ENCODE peak calls at places on chromosomes 5 and 9, in four cellular contexts. J is SJSA1, L is upper lobe of right lung, W is K562. X is an unnamed sample.

GRCh38 chr5:50965621-50966362 is 299.4 kb downstream of the PARP8 start:
- DNase-seq in W (no peak), L (no peak), J (no peak), X (no peak)

GRCh38 chr9:75198436-75198835 is 110.1 kb downstream of the OSTF1 start:
- DNase-seq in J (no peak), W (peak; percentile 15), L (no peak), X (no peak)

GRCh38 chr9:129932303-129933151 is 97.3 kb downstream of the USP20 start:
- DNase-seq in J (peak; percentile 73), W (no peak), L (no peak), X (peak; percentile 87)

GRCh38 chr9:93576296-93577044 is at the start of gene PHF2:
- DNase-seq in J (no peak), L (peak; percentile 77), W (peak; percentile 89), X (no peak)

GRCh38 chr5:141623197-141623596 is 4.4 kb upstream of the DIAPH1 start:
- DNase-seq in W (no peak), L (no peak), J (peak; percentile 24), X (peak; percentile 59)

GRCh38 chr5:137040641-137041340 is 458.3 kb downstream of the SPOCK1 start:
- DNase-seq in J (no peak), L (no peak), W (no peak), X (no peak)

GRCh38 chr9:89797255-89797654 is 192.4 kb downstream of the GADD45G start:
- DNase-seq in W (no peak), J (no peak), L (no peak), X (no peak)

GRCh38 chr5:75052461-75053285 is at the start of gene GCNT4:
- DNase-seq in J (peak; percentile 75), W (no peak), L (peak; percentile 84), X (peak; percentile 37)

GRCh38 chr5:65244031-65244430 is 237.7 kb downstream of the ADAMTS6 start:
- DNase-seq in J (no peak), W (no peak), L (no peak), X (no peak)

GRCh38 chr5:108818613-108819272 is 71.0 kb downstream of the FER start:
- DNase-seq in L (no peak), W (no peak), J (no peak), X (no peak)

GRCh38 chr9:134357631-134358025 is 31.4 kb downstream of the RXRA start:
- DNase-seq in J (no peak), W (no peak), L (no peak), X (no peak)

GRCh38 chr9:27336829-27337228 is 39.9 kb upstream of the EQTN start:
- DNase-seq in J (no peak), W (no peak), L (no peak), X (no peak)

GRCh38 chr5:172054611-172055153 is 48.2 kb upstream of the FBXW11 start:
- DNase-seq in J (no peak), L (no peak), W (no peak), X (no peak)

GRCh38 chr9:38154501-38155421 is 85.7 kb upstream of the SHB start:
- DNase-seq in J (no peak), W (no peak), L (no peak), X (no peak)

GRCh38 chr9:89678394-89679005 is 73.7 kb downstream of the GADD45G start:
- DNase-seq in L (no peak), W (no peak), J (no peak), X (peak; percentile 87)

GRCh38 chr9:127014210-127014609 is 99.6 kb downstream of the RALGPS1 start:
- DNase-seq in L (no peak), J (no peak), W (no peak), X (no peak)

GRCh38 chr5:132771559-132771998 is 5.5 kb downstream of the SEPTIN8 start:
- DNase-seq in J (peak; percentile 35), L (no peak), W (no peak), X (peak; percentile 47)

GRCh38 chr9:38119570-38119969 is 50.5 kb upstream of the SHB start:
- DNase-seq in L (no peak), J (no peak), W (no peak), X (no peak)

GRCh38 chr9:37678789-37679273 is 28.1 kb downstream of the FRMPD1 start:
- DNase-seq in W (peak; percentile 56), J (no peak), L (no peak), X (peak; percentile 41)

GRCh38 chr5:81235287-81236072 is 2.4 kb downstream of the CKMT2 start:
- DNase-seq in W (no peak), L (no peak), J (no peak), X (no peak)

GRCh38 chr9:112541690-112542089 is 55.1 kb downstream of the KIAA1958 start:
- DNase-seq in W (no peak), J (no peak), L (no peak), X (no peak)

GRCh38 chr9:77597057-77597456 is 51.1 kb downstream of the GNA14 start:
- DNase-seq in J (no peak), W (no peak), L (no peak), X (no peak)

GRCh38 chr5:173573126-173573960 is 43.1 kb downstream of the BOD1 start:
- DNase-seq in L (peak; percentile 87), J (peak; percentile 79), W (peak; percentile 80), X (peak; percentile 78)

GRCh38 chr5:103444333-103445038 is 118.1 kb downstream of the NUDT12 start:
- DNase-seq in J (no peak), L (no peak), W (no peak), X (no peak)

GRCh38 chr5:23208959-23209431 is 298.4 kb upstream of the PRDM9 start:
- DNase-seq in W (peak; percentile 26), J (no peak), L (no peak), X (peak; percentile 70)

GRCh38 chr9:5800969-5801738 is 31.8 kb downstream of the ERMP1 start:
- DNase-seq in J (no peak), W (no peak), L (no peak), X (peak; percentile 3)

GRCh38 chr9:37892063-37892462 is 11.9 kb downstream of the SLC25A51 start:
- DNase-seq in L (no peak), J (no peak), W (no peak), X (no peak)

GRCh38 chr9:136773386-136774044 is 9.2 kb upstream of the LCN15 start:
- DNase-seq in W (peak; percentile 70), L (peak; percentile 69), J (no peak), X (peak; percentile 69)

GRCh38 chr9:136977223-136978072 is at the start of gene PTGDS:
- DNase-seq in L (no peak), J (no peak), W (no peak), X (no peak)

GRCh38 chr5:72280655-72281069 is 39.4 kb downstream of the MRPS27 start:
- DNase-seq in J (peak; percentile 37), W (peak; percentile 38), L (no peak), X (peak; percentile 38)

GRCh38 chr9:77546391-77546790 is 101.7 kb downstream of the GNA14 start:
- DNase-seq in L (no peak), J (no peak), W (no peak), X (no peak)

GRCh38 chr5:124755565-124755964 is 9.1 kb upstream of the ZNF608 start:
- DNase-seq in W (peak; percentile 68), L (no peak), J (peak; percentile 78), X (peak; percentile 73)

GRCh38 chr5:40410939-40411635 is 268.6 kb upstream of the PTGER4 start:
- DNase-seq in W (no peak), J (peak; percentile 43), L (no peak), X (peak; percentile 89)
- H3K4me1 ChIP-seq in W (no peaks in the 10 kb centered on the region), J (peaks cover 15% of the 10 kb centered on the region), L (peaks cover 25% of the 10 kb centered on the region), X (peaks cover 28% of the 10 kb centered on the region)

GRCh38 chr9:133210609-133211008 is 1.6 kb upstream of the OBP2B start:
- DNase-seq in J (no peak), W (no peak), L (peak; percentile 33), X (no peak)
- H3K27me3 ChIP-seq in J (peaks cover 13% of the 10 kb centered on the region), W (peaks cover 20% of the 10 kb centered on the region), L (peaks cover 7% of the 10 kb centered on the region), X (peaks cover 13% of the 10 kb centered on the region)

DNA sequence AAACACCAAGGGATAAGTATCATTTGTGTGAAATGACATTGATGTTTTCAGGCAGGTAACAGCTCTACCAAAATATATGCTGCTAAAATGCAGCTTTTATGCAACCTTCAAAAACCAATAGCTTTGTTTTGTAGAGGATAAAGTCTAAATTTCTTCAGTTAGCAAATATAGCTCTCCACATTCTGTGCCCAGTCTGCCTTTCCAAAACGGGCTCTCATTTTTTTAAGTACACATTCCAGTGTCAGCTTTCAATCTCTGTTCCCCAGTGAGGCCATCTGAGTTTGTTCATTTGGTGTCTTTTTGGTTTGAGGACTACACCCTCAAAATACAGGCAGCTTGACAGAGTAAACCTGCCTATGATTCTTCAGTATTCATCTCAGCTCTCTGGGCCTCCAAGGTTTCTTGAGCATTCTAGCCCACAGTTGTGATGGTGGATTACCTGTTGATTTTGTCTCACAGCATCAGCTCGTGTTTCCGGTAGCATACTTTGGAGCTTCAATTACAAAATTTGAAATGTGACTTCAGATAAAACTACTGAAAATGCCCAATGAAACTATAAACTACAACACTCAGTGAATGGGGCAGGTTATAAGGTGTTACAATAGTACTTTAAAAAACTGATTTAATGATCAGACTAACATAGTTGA is 55.7 kb downstream of the NR3C1 start:
- DNase-seq in L (no peak), W (no peak), J (no peak), X (no peak)
- H3K4me1 ChIP-seq in L (peaks cover 57% of the 10 kb centered on the region), W (peaks cover 2% of the 10 kb centered on the region), J (peaks cover 30% of the 10 kb centered on the region), X (peaks cover 14% of the 10 kb centered on the region)

GRCh38 chr5:77845273-77845646 is 69.1 kb upstream of the TBCA start:
- DNase-seq in W (no peak), J (no peak), L (no peak), X (no peak)
- H3K27me3 ChIP-seq in W (peaks cover 51% of the 10 kb centered on the region), J (no peaks in the 10 kb centered on the region), L (peaks cover 23% of the 10 kb centered on the region), X (no peaks in the 10 kb centered on the region)

X was measured in SJCRH30.